ENCODE peak calls at places on chromosomes 7 and 10, in six cellular contexts. R is left ventricle myocardium inferior, T is A549, U is PC-3, Z is right cardiac atrium, S is tibial artery. H is an unnamed sample.

GRCh38 chr7:132654150-132654549 is 77.9 kb upstream of the PLXNA4 start:
- DNase-seq in R (no peak), T (peak), U (peak), Z (no peak), S (no peak), H (no peak)

GRCh38 chr7:95407751-95408150 is 11.6 kb upstream of the PON3 start:
- DNase-seq in R (no peak), T (no peak), U (no peak), Z (no peak), S (no peak), H (no peak)

GRCh38 chr10:78687616-78688015 is 381.1 kb upstream of the ZMIZ1 start:
- DNase-seq in R (no peak), T (no peak), U (no peak), Z (no peak), S (no peak), H (no peak)

GRCh38 chr10:26773633-26774032 is 76.1 kb downstream of the PDSS1 start:
- DNase-seq in R (no peak), T (no peak), U (peak), Z (no peak), S (no peak), H (no peak)

GRCh38 chr10:124719213-124719851 is 24.8 kb downstream of the FAM53B start:
- DNase-seq in R (peak), T (peak), U (peak), Z (peak), S (no peak), H (no peak)

GRCh38 chr7:139127648-139128047 is 18.1 kb upstream of the ZC3HAV1 start:
- DNase-seq in R (no peak), T (peak), U (no peak), Z (no peak), S (no peak), H (no peak)

GRCh38 chr10:114649217-114649906 is 8.7 kb downstream of the ABLIM1 start:
- DNase-seq in R (no peak), T (no peak), U (no peak), Z (no peak), S (no peak), H (no peak)

GRCh38 chr10:92830478-92831389 is 17.6 kb upstream of the EXOC6 start:
- DNase-seq in R (no peak), T (no peak), U (no peak), Z (no peak), S (no peak), H (no peak)

GRCh38 chr7:50970092-50970491 is 187.4 kb upstream of the GRB10 start:
- DNase-seq in R (no peak), T (no peak), U (no peak), Z (no peak), S (no peak), H (no peak)

GRCh38 chr7:107902381-107902780 is 11.4 kb downstream of the DLD start:
- DNase-seq in R (no peak), T (no peak), U (no peak), Z (no peak), S (no peak), H (no peak)

GRCh38 chr7:20466425-20467125 is 135.9 kb downstream of the ITGB8 start:
- DNase-seq in R (no peak), T (no peak), U (no peak), Z (no peak), S (no peak), H (no peak)

GRCh38 chr7:129615018-129615417 is 3.5 kb downstream of the NRF1 start:
- DNase-seq in R (no peak), T (no peak), U (no peak), Z (no peak), S (no peak), H (no peak)

GRCh38 chr10:52436664-52437063 is 122.6 kb downstream of the DKK1 start:
- DNase-seq in R (no peak), T (no peak), U (no peak), Z (no peak), S (no peak), H (no peak)

GRCh38 chr10:24114561-24114960 is 94.4 kb upstream of the KIAA1217 start:
- DNase-seq in R (no peak), T (no peak), U (no peak), Z (no peak), S (no peak), H (no peak)

GRCh38 chr7:105766421-105767191 is 109.8 kb downstream of the ATXN7L1 start:
- DNase-seq in R (no peak), T (no peak), U (no peak), Z (no peak), S (no peak), H (no peak)

GRCh38 chr10:127920319-127921074 is 13.6 kb downstream of the PTPRE start:
- DNase-seq in R (no peak), T (no peak), U (no peak), Z (no peak), S (no peak), H (no peak)

GRCh38 chr7:5143106-5143505 is 46.9 kb upstream of the WIPI2 start:
- DNase-seq in R (no peak), T (no peak), U (no peak), Z (no peak), S (no peak), H (no peak)

GRCh38 chr7:85386460-85386859 is 199.6 kb upstream of the SEMA3D start:
- DNase-seq in R (no peak), T (no peak), U (peak), Z (no peak), S (no peak), H (no peak)

GRCh38 chr7:17043012-17043877 is 161.5 kb upstream of the AGR3 start:
- DNase-seq in R (no peak), T (peak), U (peak), Z (no peak), S (no peak), H (no peak)

GRCh38 chr7:103031781-103032180 is 42.8 kb downstream of the FBXL13 start:
- DNase-seq in R (no peak), T (no peak), U (peak), Z (no peak), S (no peak), H (no peak)

GRCh38 chr7:111587715-111588433 is 25.6 kb upstream of the IMMP2L start:
- DNase-seq in R (no peak), T (peak), U (peak), Z (no peak), S (no peak), H (no peak)

GRCh38 chr7:949021-949934 is 5.2 kb downstream of the ADAP1 start:
- DNase-seq in R (peak), T (no peak), U (peak), Z (peak), S (no peak), H (no peak)

GRCh38 chr7:45888185-45888992 is at the start of gene IGFBP1:
- DNase-seq in R (no peak), T (peak), U (no peak), Z (peak), S (no peak), H (no peak)

GRCh38 chr7:51007708-51008505 is 225.2 kb upstream of the GRB10 start:
- DNase-seq in R (no peak), T (no peak), U (no peak), Z (no peak), S (no peak), H (no peak)

GRCh38 chr7:8481752-8482446 is 48.5 kb downstream of the NXPH1 start:
- DNase-seq in R (no peak), T (no peak), U (no peak), Z (peak), S (peak), H (no peak)

GRCh38 chr10:129531195-129531968 is 64.3 kb downstream of the MGMT start:
- DNase-seq in R (no peak), T (peak), U (peak), Z (no peak), S (no peak), H (no peak)

GRCh38 chr7:55100962-55101327 is 82.1 kb downstream of the EGFR start:
- DNase-seq in R (peak), T (no peak), U (no peak), Z (peak), S (no peak), H (no peak)

GRCh38 chr7:79512269-79512668 is 58.8 kb upstream of the MAGI2 start:
- DNase-seq in R (no peak), T (no peak), U (peak), Z (no peak), S (no peak), H (no peak)

GRCh38 chr7:79515358-79515757 is 61.9 kb upstream of the MAGI2 start:
- DNase-seq in R (no peak), T (no peak), U (no peak), Z (no peak), S (no peak), H (no peak)

GRCh38 chr7:79513271-79513670 is 59.8 kb upstream of the MAGI2 start:
- DNase-seq in R (no peak), T (no peak), U (no peak), Z (no peak), S (no peak), H (no peak)
- H3K4me3 ChIP-seq in R (no peak), T (no peak), U (no peak), Z (no peak), S (no peak), H (no peak)

GRCh38 chr10:116324227-116324950 is at the start of gene CCDC172:
- DNase-seq in R (no peak), T (no peak), U (no peak), Z (no peak), S (no peak), H (no peak)
- H3K4me3 ChIP-seq in R (no peak), T (no peak), U (no peak), Z (no peak), S (no peak), H (no peak)

GRCh38 chr10:111080224-111080623 is 3.4 kb downstream of the ADRA2A start:
- DNase-seq in R (no peak), T (no peak), U (no peak), Z (no peak), S (no peak), H (no peak)

GRCh38 chr10:111079781-111080180 is 3.0 kb downstream of the ADRA2A start:
- DNase-seq in R (no peak), T (no peak), U (no peak), Z (no peak), S (no peak), H (peak)

GRCh38 chr10:111079241-111079760 is 2.5 kb downstream of the ADRA2A start:
- DNase-seq in R (no peak), T (no peak), U (no peak), Z (no peak), S (no peak), H (no peak)

GRCh38 chr10:111077715-111078504 is 1.1 kb downstream of the ADRA2A start:
- DNase-seq in R (peak), T (no peak), U (no peak), Z (peak), S (no peak), H (peak)

DNA sequence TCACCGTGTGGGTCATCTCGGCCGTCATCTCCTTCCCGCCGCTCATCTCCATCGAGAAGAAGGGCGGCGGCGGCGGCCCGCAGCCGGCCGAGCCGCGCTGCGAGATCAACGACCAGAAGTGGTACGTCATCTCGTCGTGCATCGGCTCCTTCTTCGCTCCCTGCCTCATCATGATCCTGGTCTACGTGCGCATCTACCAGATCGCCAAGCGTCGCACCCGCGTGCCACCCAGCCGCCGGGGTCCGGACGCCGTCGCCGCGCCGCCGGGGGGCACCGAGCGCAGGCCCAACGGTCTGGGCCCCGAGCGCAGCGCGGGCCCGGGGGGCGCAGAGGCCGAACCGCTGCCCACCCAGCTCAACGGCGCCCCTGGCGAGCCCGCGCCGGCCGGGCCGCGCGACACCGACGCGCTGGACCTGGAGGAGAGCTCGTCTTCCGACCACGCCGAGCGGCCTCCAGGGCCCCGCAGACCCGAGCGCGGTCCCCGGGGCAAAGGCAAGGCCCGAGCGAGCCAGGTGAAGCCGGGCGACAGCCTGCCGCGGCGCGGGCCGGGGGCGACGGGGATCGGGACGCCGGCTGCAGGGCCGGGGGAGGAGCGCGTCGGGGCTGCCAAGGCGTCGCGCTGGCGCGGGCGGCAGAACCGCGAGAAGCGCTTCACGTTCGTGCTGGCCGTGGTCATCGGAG is 1.8 kb downstream of the ADRA2A start:
- DNase-seq in R (no peak), T (no peak), U (no peak), Z (no peak), S (no peak), H (no peak)
- H3K4me3 ChIP-seq in R (peak), T (no peak), U (no peak), Z (peak), S (peak), H (peak)

DNA sequence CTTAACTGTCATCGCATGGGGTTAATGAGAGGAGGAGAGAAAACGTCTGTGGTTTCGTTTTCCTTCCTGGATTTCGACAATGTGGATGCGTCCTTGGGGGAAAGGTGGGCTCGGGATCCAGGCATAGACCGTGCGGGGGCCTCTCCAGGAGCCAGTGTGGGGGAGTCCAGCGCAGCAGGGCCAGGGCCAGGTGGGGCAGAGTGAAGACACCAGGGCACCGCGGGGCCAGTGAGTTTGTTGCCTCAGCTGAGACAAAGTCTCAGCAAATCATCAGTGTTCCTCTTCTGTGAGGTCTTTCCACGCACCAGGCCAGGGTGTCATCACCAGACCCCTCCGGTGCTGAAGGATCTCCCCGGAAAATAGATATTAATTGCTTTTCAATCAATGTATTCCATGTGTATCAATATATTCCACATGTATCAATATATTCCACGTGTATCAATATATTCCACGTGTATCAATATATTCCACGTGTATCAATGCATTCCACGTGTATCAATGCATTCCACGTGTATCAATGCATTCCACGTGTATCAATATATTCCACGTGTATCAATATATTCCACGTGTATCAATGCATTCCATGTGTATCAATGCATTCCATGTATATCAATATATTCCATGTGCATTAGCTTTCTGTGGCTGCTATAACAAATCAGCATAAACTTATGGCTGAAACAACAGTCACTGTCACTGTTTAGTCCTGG is 33.8 kb upstream of the CFAP46 start:
- DNase-seq in R (no peak), T (no peak), U (no peak), Z (no peak), S (peak), H (no peak)
- H3K4me3 ChIP-seq in R (no peak), T (no peak), U (no peak), Z (no peak), S (no peak), H (no peak)

H was measured in ovary.